ENCODE peak calls at places on chromosomes 2 and 18, in ten cellular contexts. S is CD8-positive, alpha-beta T cell; Q is heart left ventricle; I is AG04450; A is neural progenitor cell; B is thoracic aorta; W is fibroblast of lung; E is lower lobe of right lung; R is mammary epithelial cell; Z is colonic mucosa. H is an unnamed sample.

GRCh38 chr2:225920621-225921020 is 521.1 kb downstream of the NYAP2 start:
- DNase-seq in R (no peak), Q (no peak), S (no peak), E (no peak), Z (no peak), A (no peak), W (no peak), B (no peak), I (no peak), H (no peak)

GRCh38 chr2:25567406-25567805 is 106.0 kb downstream of the DTNB start:
- DNase-seq in B (no peak), W (peak), R (peak), I (no peak), Q (no peak), Z (no peak), S (no peak), E (no peak), A (peak), H (peak)

GRCh38 chr2:235950473-235950809 is 217.7 kb downstream of the GBX2 start:
- DNase-seq in R (no peak), A (peak), S (no peak), B (no peak), W (no peak), Z (no peak), I (no peak), E (no peak), Q (no peak), H (no peak)

GRCh38 chr2:46175409-46175808 is 121.8 kb upstream of the EPAS1 start:
- DNase-seq in W (no peak), A (no peak), R (no peak), Q (no peak), B (no peak), I (no peak), Z (no peak), E (no peak), S (no peak), H (no peak)

GRCh38 chr2:9266711-9267110 is 60.1 kb downstream of the ASAP2 start:
- DNase-seq in S (no peak), Q (no peak), R (no peak), Z (no peak), A (no peak), W (peak), B (no peak), E (no peak), I (no peak), H (no peak)

GRCh38 chr2:36464006-36464721 is 108.6 kb downstream of the CRIM1 start:
- DNase-seq in R (no peak), B (no peak), E (no peak), S (no peak), A (no peak), I (no peak), W (no peak), Z (no peak), Q (no peak), H (no peak)

GRCh38 chr2:217832115-217832514 is 170.7 kb downstream of the TNS1 start:
- DNase-seq in B (no peak), R (no peak), A (no peak), E (no peak), Z (no peak), S (no peak), Q (no peak), I (no peak), W (no peak), H (no peak)

GRCh38 chr18:41266616-41267015 is 688.4 kb upstream of the PIK3C3 start:
- DNase-seq in S (no peak), B (no peak), A (no peak), R (no peak), I (peak), W (peak), Z (no peak), Q (no peak), E (no peak), H (no peak)

GRCh38 chr2:227503433-227504406 is 31.8 kb downstream of the AGFG1 start:
- DNase-seq in W (peak), S (no peak), R (peak), A (no peak), I (no peak), E (no peak), Q (peak), B (peak), Z (peak), H (no peak)

DNA sequence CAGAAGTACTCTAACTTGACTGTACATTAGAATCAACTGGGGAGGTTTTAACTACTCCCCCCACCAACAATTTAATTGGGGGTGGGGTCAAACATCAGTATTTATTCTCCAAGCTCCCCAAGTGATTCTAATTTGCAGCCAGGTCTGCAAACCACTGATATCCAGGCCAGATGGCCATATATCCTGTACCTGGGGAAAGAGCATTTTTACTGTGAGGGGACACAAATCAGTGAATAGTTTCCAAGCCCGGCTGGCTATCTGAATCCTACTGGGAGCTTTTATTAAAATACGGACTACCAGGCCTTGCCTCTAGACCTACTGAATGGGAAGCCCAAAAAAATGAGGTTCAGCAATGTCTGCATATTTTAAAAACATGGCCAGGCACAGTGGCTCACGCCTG is 88.5 kb downstream of the TCF4 start:
- DNase-seq in B (no peak), Z (no peak), A (no peak), R (no peak), S (no peak), I (no peak), W (no peak), Q (no peak), E (no peak), H (no peak)
- TF ChIP-seq CTCF in B (no peak), Z (no peak), A (no peak), R (no peak), S (no peak), I (no peak), W (no peak), Q (no peak), E (no peak), H (no peak)

GRCh38 chr2:73983322-73984202 is 1.1 kb upstream of the TET3 start:
- DNase-seq in I (no peak), W (no peak), R (peak), A (peak), B (no peak), Q (no peak), Z (peak), S (no peak), E (peak), H (no peak)
- H3K4me3 ChIP-seq in I (peak), W (peak), R (peak), A (peak), B (peak), Q (peak), Z (peak), S (peak), E (peak), H (peak)

GRCh38 chr2:69307696-69308064 is 79.3 kb downstream of the GFPT1 start:
- DNase-seq in I (no peak), S (no peak), B (no peak), Q (no peak), W (no peak), R (no peak), A (no peak), E (no peak), Z (no peak), H (no peak)
- TF ChIP-seq CTCF in I (no peak), S (no peak), B (no peak), Q (no peak), W (no peak), R (no peak), A (no peak), E (no peak), Z (no peak), H (no peak)

GRCh38 chr2:160387558-160388262 is 105.9 kb downstream of the RBMS1 start:
- DNase-seq in A (no peak), I (peak), E (no peak), S (no peak), B (peak), Q (peak), Z (peak), R (peak), W (peak), H (no peak)

GRCh38 chr2:160390544-160391258 is 102.9 kb downstream of the RBMS1 start:
- DNase-seq in I (no peak), Z (no peak), S (no peak), Q (no peak), A (no peak), E (no peak), B (no peak), R (peak), W (peak), H (no peak)

GRCh38 chr2:160392201-160392600 is 101.4 kb downstream of the RBMS1 start:
- DNase-seq in B (no peak), R (no peak), Q (no peak), I (no peak), A (no peak), S (no peak), W (peak), E (no peak), Z (no peak), H (no peak)

GRCh38 chr2:160389875-160390274 is 103.7 kb downstream of the RBMS1 start:
- DNase-seq in Z (no peak), W (peak), B (no peak), A (no peak), I (no peak), R (peak), E (no peak), S (no peak), Q (no peak), H (no peak)

GRCh38 chr2:160388464-160389263 is 104.9 kb downstream of the RBMS1 start:
- DNase-seq in Q (peak), Z (peak), R (no peak), A (peak), B (no peak), I (no peak), W (no peak), E (peak), S (peak), H (no peak)
- H3K4me3 ChIP-seq in Q (peak), Z (no peak), R (no peak), A (no peak), B (peak), I (no peak), W (no peak), E (peak), S (peak), H (no peak)

H was measured in GM12864.